ENCODE peak calls at places on chromosomes 1 and 21, in nine cellular contexts. L is foreskin keratinocyte; K is adrenal gland; M is PC-9; T is IMR-90; J is prostate gland; W is upper lobe of left lung; B is cardiac muscle cell; C is CD4-positive, alpha-beta T cell. D is an unnamed sample.
A peak's percentile ranks its signal among the peaks of the same experiment; 100 is the strongest.

GRCh38 chr1:31239653-31240241 is at the start of gene NKAIN1:
- DNase-seq in B (peak; percentile 49), T (peak; percentile 18), M (peak; percentile 29), K (peak; percentile 79), C (no peak), J (no peak), W (no peak), L (no peak), D (no peak)

GRCh38 chr1:244391761-244392160 is 59.9 kb downstream of the ADSS2 start:
- DNase-seq in B (no peak), C (no peak), J (no peak), L (peak; percentile 58), T (peak; percentile 58), M (peak; percentile 35), K (no peak), W (no peak), D (no peak)

GRCh38 chr1:150221552-150221951 is 14.4 kb downstream of the ANP32E start:
- DNase-seq in T (peak; percentile 46), J (no peak), C (no peak), M (no peak), L (peak; percentile 6), K (no peak), W (no peak), B (peak; percentile 50), D (no peak)

GRCh38 chr1:157773723-157774350 is 3.1 kb downstream of the FCRL2 start:
- DNase-seq in W (no peak), T (no peak), J (no peak), B (no peak), K (no peak), L (no peak), M (no peak), C (no peak), D (no peak)

GRCh38 chr1:244064621-244065020 is 13.5 kb downstream of the ZBTB18 start:
- DNase-seq in B (no peak), K (no peak), W (no peak), C (no peak), J (no peak), M (no peak), L (no peak), T (no peak), D (no peak)

GRCh38 chr21:15729346-15729673 is 472 bp upstream of the USP25 start:
- DNase-seq in L (peak; percentile 39), W (no peak), C (no peak), K (no peak), J (no peak), T (peak; percentile 22), M (no peak), B (no peak), D (no peak)

GRCh38 chr1:154943649-154944421 is 7.3 kb upstream of the PMVK start:
- DNase-seq in K (no peak), L (no peak), C (peak; percentile 36), T (peak; percentile 12), B (peak; percentile 39), M (peak; percentile 35), W (no peak), J (no peak), D (peak; percentile 47)

GRCh38 chr1:22808186-22808845 is 97.7 kb downstream of the EPHB2 start:
- DNase-seq in L (peak; percentile 76), W (no peak), T (peak; percentile 88), M (peak; percentile 29), C (no peak), K (peak; percentile 41), B (peak; percentile 69), J (no peak), D (no peak)

GRCh38 chr1:71196685-71197084 is 115.8 kb upstream of the ZRANB2 start:
- DNase-seq in L (peak; percentile 6), J (no peak), W (no peak), M (no peak), T (peak; percentile 25), K (no peak), B (peak; percentile 54), C (no peak), D (no peak)
- TF ChIP-seq CTCF in L (peak; percentile 24), J (peak; percentile 43), W (peak; percentile 29), M (peak; percentile 61), T (peak; percentile 60), K (peak; percentile 22), B (peak; percentile 40), C (no peak), D (no peak)

GRCh38 chr21:45125347-45125746 is 51.0 kb downstream of the ADARB1 start:
- DNase-seq in T (no peak), J (no peak), W (no peak), L (no peak), C (no peak), B (no peak), M (no peak), K (no peak), D (no peak)

GRCh38 chr21:45124596-45124995 is 50.2 kb downstream of the ADARB1 start:
- DNase-seq in T (no peak), J (no peak), W (no peak), K (no peak), L (no peak), B (no peak), C (no peak), M (no peak), D (no peak)

GRCh38 chr21:45122432-45123132 is 48.2 kb downstream of the ADARB1 start:
- DNase-seq in M (no peak), L (no peak), T (no peak), B (no peak), J (no peak), W (no peak), C (no peak), K (no peak), D (no peak)

GRCh38 chr21:45120975-45121374 is 46.6 kb downstream of the ADARB1 start:
- DNase-seq in K (no peak), B (no peak), J (peak; percentile 71), M (no peak), W (no peak), C (no peak), T (no peak), L (no peak), D (no peak)

GRCh38 chr21:45123440-45123839 is 49.1 kb downstream of the ADARB1 start:
- DNase-seq in B (no peak), W (no peak), J (no peak), C (no peak), T (no peak), M (no peak), K (no peak), L (no peak), D (no peak)
- H3K27ac ChIP-seq in B (no peak overlapping the region), W (no peak overlapping the region), J (no peak overlapping the region), C (no peak overlapping the region), T (no peak overlapping the region), M (no peak overlapping the region), K (no peak overlapping the region), L (no peak overlapping the region), D (no peak overlapping the region)

GRCh38 chr1:3413975-3414710 is 40.3 kb upstream of the ARHGEF16 start:
- DNase-seq in K (no peak), W (no peak), J (no peak), L (no peak), M (no peak), T (no peak), B (no peak), C (no peak), D (no peak)
- TF ChIP-seq CTCF in K (no peak), W (no peak), J (no peak), L (no peak), M (no peak), T (no peak), B (no peak), C (no peak), D (no peak)

DNA sequence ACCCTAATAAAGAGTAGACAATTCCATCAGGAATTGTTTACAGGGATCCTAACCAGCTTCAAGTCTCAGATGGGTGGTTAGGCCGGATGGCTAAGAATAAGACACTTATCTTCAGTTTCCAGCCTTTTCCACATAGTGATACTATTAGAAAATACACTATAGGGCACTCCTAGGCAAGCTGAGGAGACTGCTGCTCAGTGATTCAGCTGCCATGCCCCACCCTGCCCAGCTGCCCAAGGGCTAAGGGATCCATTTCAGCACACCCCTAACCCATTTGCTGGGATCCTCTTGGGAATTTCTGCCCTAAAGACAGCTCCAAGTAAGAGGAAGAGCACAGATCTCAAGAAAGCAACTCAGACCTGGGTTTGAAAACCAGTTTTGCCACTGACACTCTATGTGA is 31.9 kb downstream of the PLPP3 start:
- DNase-seq in J (no peak), T (no peak), C (no peak), L (no peak), W (no peak), M (no peak), K (no peak), B (no peak), D (no peak)
- H3K27ac ChIP-seq in J (no peak overlapping the region), T (no peak overlapping the region), C (no peak overlapping the region), L (no peak overlapping the region), W (no peak overlapping the region), M (peak overlapping the region; percentile 54), K (no peak overlapping the region), B (no peak overlapping the region), D (no peak overlapping the region)

GRCh38 chr1:32498751-32499150 is 33.9 kb downstream of the ZBTB8B start:
- DNase-seq in L (no peak), K (no peak), M (no peak), J (no peak), B (no peak), C (no peak), T (no peak), W (no peak), D (no peak)

GRCh38 chr1:32503153-32503552 is 36.1 kb upstream of the ZBTB8A start:
- DNase-seq in T (no peak), W (no peak), B (no peak), J (no peak), C (no peak), K (no peak), L (no peak), M (no peak), D (no peak)

GRCh38 chr1:32501865-32502264 is 37.0 kb downstream of the ZBTB8B start:
- DNase-seq in M (no peak), C (no peak), K (peak; percentile 18), L (no peak), J (peak; percentile 90), W (peak; percentile 32), B (peak; percentile 30), T (no peak), D (no peak)

GRCh38 chr1:32496127-32496526 is 31.3 kb downstream of the ZBTB8B start:
- DNase-seq in K (no peak), M (no peak), T (peak; percentile 55), J (peak; percentile 19), L (peak; percentile 20), C (no peak), B (peak; percentile 77), W (no peak), D (no peak)

DNA sequence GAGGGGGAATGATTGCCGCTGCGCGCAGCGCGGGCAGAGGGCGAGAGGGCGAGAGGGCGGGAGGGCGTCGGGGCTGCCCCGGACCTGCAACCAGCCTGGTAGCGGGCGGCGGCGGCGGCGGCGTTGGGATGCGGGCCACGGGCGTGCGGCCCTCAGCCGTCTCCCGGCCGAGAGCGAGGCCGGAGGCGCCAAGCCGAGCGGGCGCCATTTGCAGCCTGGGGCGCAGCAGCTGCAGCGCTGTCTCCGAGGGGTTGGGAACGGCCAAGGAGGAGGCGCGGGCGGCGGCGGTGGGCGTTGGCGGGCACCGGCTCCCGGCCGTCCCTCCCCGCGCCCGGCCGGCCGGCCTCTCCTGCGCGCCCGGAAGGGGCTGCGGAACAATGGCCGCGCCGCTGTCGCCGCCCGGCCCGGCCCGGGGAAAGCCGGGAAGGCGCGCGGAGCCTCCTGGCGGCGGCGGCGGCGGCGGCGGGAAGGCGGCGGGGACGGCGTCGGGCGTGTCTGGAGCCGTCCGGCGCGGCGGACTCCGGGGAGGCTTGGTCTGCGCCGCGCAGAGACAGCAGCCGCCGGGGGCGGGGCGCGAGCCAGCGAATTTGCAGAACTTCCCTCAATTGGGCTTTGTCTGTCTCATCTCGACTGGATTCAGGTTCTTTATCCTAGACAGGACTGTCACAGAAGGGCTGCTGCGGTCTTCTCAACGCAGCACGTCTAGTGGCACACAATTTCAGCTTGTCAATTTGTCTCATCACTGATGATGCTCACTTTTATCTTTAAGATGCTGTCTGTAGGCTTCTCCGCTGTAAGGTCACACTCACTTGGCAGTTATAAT is 35.7 kb downstream of the ZBTB8B start:
- DNase-seq in L (peak; percentile 36), K (peak; percentile 69), M (peak; percentile 57), T (peak; percentile 49), C (peak; percentile 5), W (peak; percentile 59), B (peak; percentile 76), J (peak; percentile 51), D (peak; percentile 70)
- TF ChIP-seq CTCF in L (peak; percentile 51), K (no peak), M (no peak), T (no peak), C (no peak), W (peak; percentile 59), B (no peak), J (peak; percentile 35), D (no peak)